ENCODE peak calls at places on chromosomes 13 and 19, in four cellular contexts. One of them, this sample, is unnamed.

GRCh38 chr13:30172593-30173300 is 134.6 kb downstream of the KATNAL1 start:
- DNase-seq in posterior vena cava: no peak
- DNase-seq in small intestine: no peak
- DNase-seq in HEK293T: no peak
- DNase-seq in this sample: no peak

GRCh38 chr19:15354557-15355296 is 22.4 kb upstream of the BRD4 start:
- DNase-seq in posterior vena cava: no peak
- DNase-seq in small intestine: no peak
- DNase-seq in HEK293T: no peak
- DNase-seq in this sample: no peak

GRCh38 chr13:51237887-51238286 is 15.7 kb downstream of the FAM124A start:
- DNase-seq in posterior vena cava: no peak
- DNase-seq in small intestine: no peak
- DNase-seq in HEK293T: no peak
- DNase-seq in this sample: no peak

GRCh38 chr13:41222259-41222852 is 28.0 kb upstream of the KBTBD7 start:
- DNase-seq in posterior vena cava: no peak
- DNase-seq in small intestine: peak
- DNase-seq in HEK293T: peak
- DNase-seq in this sample: peak

GRCh38 chr19:41843371-41843770 is 1.1 kb downstream of the LYPD4 start:
- DNase-seq in posterior vena cava: no peak
- DNase-seq in small intestine: peak
- DNase-seq in HEK293T: no peak
- DNase-seq in this sample: no peak

GRCh38 chr19:38849746-38850230 is at the start of gene HNRNPL:
- DNase-seq in posterior vena cava: peak
- DNase-seq in small intestine: no peak
- DNase-seq in HEK293T: peak
- DNase-seq in this sample: no peak

GRCh38 chr19:47158367-47158791 is 27.7 kb downstream of the SAE1 start:
- DNase-seq in posterior vena cava: no peak
- DNase-seq in small intestine: no peak
- DNase-seq in HEK293T: no peak
- DNase-seq in this sample: no peak

GRCh38 chr19:43541920-43542650 is 9.1 kb downstream of the ZNF575 start:
- DNase-seq in posterior vena cava: no peak
- DNase-seq in small intestine: no peak
- DNase-seq in HEK293T: no peak
- DNase-seq in this sample: no peak

GRCh38 chr13:65789815-65790214 is 1440.3 kb downstream of the PCDH9 start:
- DNase-seq in posterior vena cava: no peak
- DNase-seq in small intestine: no peak
- DNase-seq in HEK293T: no peak
- DNase-seq in this sample: peak

GRCh38 chr19:55536951-55537740 is at the start of gene SBK2:
- DNase-seq in posterior vena cava: no peak
- DNase-seq in small intestine: no peak
- DNase-seq in HEK293T: peak
- DNase-seq in this sample: no peak

GRCh38 chr19:3100331-3100730 is 6.2 kb downstream of the GNA11 start:
- DNase-seq in posterior vena cava: no peak
- DNase-seq in small intestine: no peak
- DNase-seq in HEK293T: no peak
- DNase-seq in this sample: no peak

GRCh38 chr19:45474191-45474940 is 6.6 kb downstream of the FOSB start:
- DNase-seq in posterior vena cava: no peak
- DNase-seq in small intestine: no peak
- DNase-seq in HEK293T: no peak
- DNase-seq in this sample: no peak